ENCODE peak calls at places on chromosomes 1 and 21, in seven cellular contexts. H is lower lobe of right lung; M is AG10803; D is CD4-positive, alpha-beta memory T cell; X is hepatocyte; L is BE2C; P is GM23248. E is an unnamed sample.

GRCh38 chr1:12537906-12538461 is 80.0 kb downstream of the DHRS3 start:
- DNase-seq in H (peak), M (no peak), D (no peak), X (no peak), L (no peak), P (no peak), E (no peak)

GRCh38 chr1:112888630-112889029 is 67.4 kb downstream of the SLC16A1 start:
- DNase-seq in H (no peak), M (no peak), D (no peak), X (no peak), L (no peak), P (no peak), E (no peak)

GRCh38 chr1:63506782-63507181 is 16.2 kb downstream of the ITGB3BP start:
- DNase-seq in H (no peak), M (no peak), D (no peak), X (no peak), L (no peak), P (no peak), E (no peak)

GRCh38 chr1:226674892-226675719 is 64.0 kb downstream of the ITPKB start:
- DNase-seq in H (peak), M (no peak), D (peak), X (no peak), L (no peak), P (no peak), E (no peak)

GRCh38 chr1:56411021-56411420 is 168.3 kb downstream of the PLPP3 start:
- DNase-seq in H (no peak), M (no peak), D (no peak), X (no peak), L (no peak), P (no peak), E (no peak)

GRCh38 chr21:35933466-35933865 is 126.9 kb downstream of the SETD4 start:
- DNase-seq in H (no peak), M (peak), D (no peak), X (peak), L (no peak), P (peak), E (peak)

GRCh38 chr1:151713874-151714273 is 2.7 kb downstream of the CELF3 start:
- DNase-seq in H (no peak), M (no peak), D (no peak), X (no peak), L (no peak), P (no peak), E (no peak)

GRCh38 chr1:155981266-155982088 is 3.1 kb upstream of the ARHGEF2 start:
- DNase-seq in H (peak), M (peak), D (peak), X (peak), L (no peak), P (peak), E (peak)

GRCh38 chr1:39076127-39076798 is 50.1 kb downstream of the NDUFS5 start:
- DNase-seq in H (no peak), M (peak), D (no peak), X (peak), L (no peak), P (peak), E (peak)

GRCh38 chr1:156813750-156814570 is 2.7 kb downstream of the SH2D2A start:
- DNase-seq in H (peak), M (peak), D (peak), X (peak), L (peak), P (peak), E (no peak)

GRCh38 chr1:36070349-36070748 is 13.5 kb upstream of the TEKT2 start:
- DNase-seq in H (no peak), M (no peak), D (no peak), X (no peak), L (no peak), P (no peak), E (no peak)

GRCh38 chr1:225598847-225599246 is 54.1 kb downstream of the ENAH start:
- DNase-seq in H (no peak), M (no peak), D (no peak), X (no peak), L (no peak), P (no peak), E (no peak)

GRCh38 chr1:183942933-183943693 is 94.4 kb downstream of the COLGALT2 start:
- DNase-seq in H (peak), M (peak), D (no peak), X (peak), L (no peak), P (peak), E (peak)

GRCh38 chr1:31588751-31589515 is 12.6 kb downstream of the TINAGL1 start:
- DNase-seq in H (peak), M (no peak), D (no peak), X (peak), L (no peak), P (peak), E (no peak)

GRCh38 chr1:67524143-67525052 is 94.2 kb upstream of the SERBP1 start:
- DNase-seq in H (no peak), M (peak), D (no peak), X (no peak), L (no peak), P (peak), E (no peak)

GRCh38 chr1:1355376-1355775 is 3.0 kb downstream of the MXRA8 start:
- DNase-seq in H (no peak), M (no peak), D (no peak), X (peak), L (peak), P (peak), E (peak)

GRCh38 chr1:17933991-17934390 is 173.6 kb upstream of the IGSF21 start:
- DNase-seq in H (no peak), M (no peak), D (no peak), X (no peak), L (peak), P (no peak), E (no peak)

GRCh38 chr1:16254263-16254948 is 17.4 kb upstream of the CPLANE2 start:
- DNase-seq in H (no peak), M (no peak), D (no peak), X (no peak), L (peak), P (peak), E (no peak)

GRCh38 chr1:83846138-83846537 is 152.8 kb downstream of the TTLL7 start:
- DNase-seq in H (no peak), M (no peak), D (no peak), X (no peak), L (no peak), P (no peak), E (no peak)

GRCh38 chr21:40615503-40616376 is 231.2 kb downstream of the DSCAM start:
- DNase-seq in H (no peak), M (no peak), D (no peak), X (peak), L (no peak), P (no peak), E (no peak)

GRCh38 chr1:243731301-243731891 is 118.6 kb downstream of the AKT3 start:
- DNase-seq in H (no peak), M (no peak), D (no peak), X (peak), L (no peak), P (no peak), E (peak)

GRCh38 chr1:205729945-205730610 is 19.9 kb downstream of the NUCKS1 start:
- DNase-seq in H (no peak), M (no peak), D (no peak), X (no peak), L (no peak), P (no peak), E (no peak)

GRCh38 chr1:110004583-110004982 is 20.0 kb downstream of the AHCYL1 start:
- DNase-seq in H (no peak), M (no peak), D (no peak), X (peak), L (no peak), P (no peak), E (no peak)

GRCh38 chr1:166730299-166730888 is 108.9 kb upstream of the POGK start:
- DNase-seq in H (peak), M (peak), D (no peak), X (no peak), L (no peak), P (peak), E (peak)

GRCh38 chr1:59487335-59488031 is 190.6 kb downstream of the FGGY start:
- DNase-seq in H (no peak), M (peak), D (no peak), X (peak), L (no peak), P (peak), E (no peak)

DNA sequence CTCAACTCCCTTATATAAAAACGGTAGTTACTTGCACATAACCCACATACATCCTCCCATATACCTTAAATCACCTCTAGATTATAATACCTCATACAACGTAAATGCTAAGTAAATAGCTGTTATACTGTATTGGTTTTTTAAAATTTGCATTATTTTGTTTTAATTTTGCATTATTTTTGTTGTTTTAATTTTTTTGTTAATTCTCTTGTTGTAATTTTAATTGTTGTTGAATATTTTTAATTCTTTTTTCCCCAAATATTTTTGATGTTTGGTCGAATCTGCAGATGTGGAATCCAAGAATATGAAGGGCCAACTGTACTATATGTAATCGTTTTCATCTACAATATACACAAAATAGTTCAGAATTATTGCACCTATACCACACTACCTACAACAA is 23.5 kb upstream of the ACTA1 start:
- DNase-seq in H (no peak), M (no peak), D (no peak), X (no peak), L (no peak), P (no peak), E (no peak)
- H3K4me3 ChIP-seq in H (no peak), M (no peak), D (no peak), X (no peak), L (no peak), P (no peak), E (no peak)

DNA sequence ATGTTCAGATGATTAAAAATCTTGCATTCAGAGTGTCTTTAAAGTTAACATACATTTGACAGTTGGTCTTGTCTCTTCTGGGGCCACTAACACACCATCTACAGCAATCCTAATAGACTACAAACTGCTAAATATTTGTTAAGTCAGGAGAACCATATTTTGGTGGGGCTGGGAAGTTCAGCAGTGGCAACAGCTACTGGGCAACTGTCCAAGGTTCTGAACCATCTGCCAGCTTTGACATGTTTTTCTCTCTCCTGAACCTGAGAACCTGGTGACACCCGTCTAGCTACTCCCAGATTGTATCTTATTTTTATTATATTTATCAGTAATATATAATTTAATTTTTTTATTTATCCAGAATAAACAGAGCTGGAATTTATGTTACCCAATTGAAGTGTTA is 199.0 kb upstream of the DPYD start:
- DNase-seq in H (no peak), M (peak), D (no peak), X (peak), L (peak), P (peak), E (no peak)
- H3K4me3 ChIP-seq in H (no peak), M (no peak), D (no peak), X (no peak), L (no peak), P (no peak), E (no peak)

GRCh38 chr1:171661076-171661650 is 8.7 kb upstream of the MYOC start:
- DNase-seq in H (no peak), M (no peak), D (no peak), X (no peak), L (no peak), P (no peak), E (no peak)
- H3K4me3 ChIP-seq in H (no peak), M (no peak), D (no peak), X (no peak), L (no peak), P (no peak), E (no peak)

GRCh38 chr1:181190362-181191035 is 102.0 kb downstream of the IER5 start:
- DNase-seq in H (no peak), M (no peak), D (no peak), X (peak), L (no peak), P (no peak), E (no peak)
- H3K4me3 ChIP-seq in H (no peak), M (no peak), D (no peak), X (peak), L (peak), P (no peak), E (no peak)

DNA sequence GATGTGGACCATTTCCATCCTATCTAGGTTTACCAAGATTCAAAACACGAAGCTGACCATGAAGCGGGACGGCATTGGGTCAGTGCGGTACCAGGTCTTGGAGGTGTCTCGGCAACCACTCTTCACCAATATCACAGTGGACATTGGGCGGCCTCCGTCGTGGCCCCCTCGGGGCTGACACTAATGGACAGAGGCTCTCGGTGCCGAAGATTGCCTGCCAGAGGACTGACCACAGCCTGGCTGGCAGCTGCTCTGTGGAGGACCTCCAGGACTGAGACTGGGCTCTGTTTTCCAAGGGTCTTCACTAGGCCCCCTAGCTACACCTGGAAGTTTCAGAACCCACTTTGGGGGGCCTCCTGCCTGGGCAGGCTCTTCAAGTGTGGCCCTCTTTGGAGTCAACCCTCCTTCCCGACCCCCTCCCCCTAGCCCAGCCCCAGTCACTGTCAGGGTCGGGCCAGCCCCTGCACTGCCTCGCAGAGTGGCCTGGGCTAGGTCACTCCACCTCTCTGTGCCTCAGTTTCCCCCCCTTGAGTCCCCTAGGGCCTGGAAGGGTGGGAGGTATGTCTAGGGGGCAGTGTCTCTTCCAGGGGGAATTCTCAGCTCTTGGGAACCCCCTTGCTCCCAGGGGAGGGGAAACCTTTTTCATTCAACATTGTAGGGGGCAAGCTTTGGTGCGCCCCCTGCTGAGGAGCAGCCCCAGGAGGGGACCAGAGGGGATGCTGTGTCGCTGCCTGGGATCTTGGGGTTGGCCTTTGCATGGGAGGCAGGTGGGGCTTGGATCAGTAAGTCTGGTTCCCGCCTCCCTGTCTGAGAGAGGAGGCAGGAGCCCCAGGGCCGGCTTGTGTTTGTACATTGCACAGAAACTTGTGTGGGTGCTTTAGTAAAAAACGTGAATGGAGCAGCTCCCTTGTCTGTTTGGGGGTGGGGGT is 864 bp upstream of the CCDC24 start:
- DNase-seq in H (no peak), M (no peak), D (no peak), X (no peak), L (no peak), P (peak), E (no peak)
- H3K4me3 ChIP-seq in H (peak), M (peak), D (peak), X (peak), L (peak), P (peak), E (peak)

GRCh38 chr1:212605441-212605976 is 3.1 kb upstream of the ATF3 start:
- DNase-seq in H (no peak), M (no peak), D (no peak), X (no peak), L (no peak), P (peak), E (no peak)
- H3K4me3 ChIP-seq in H (no peak), M (no peak), D (no peak), X (no peak), L (no peak), P (no peak), E (no peak)

GRCh38 chr1:237041795-237042466 is at the start of gene RYR2:
- DNase-seq in H (no peak), M (no peak), D (no peak), X (peak), L (peak), P (peak), E (peak)
- H3K4me3 ChIP-seq in H (peak), M (no peak), D (no peak), X (peak), L (peak), P (no peak), E (no peak)

GRCh38 chr1:162497723-162498441 is at the start of gene UHMK1:
- DNase-seq in H (peak), M (peak), D (peak), X (peak), L (peak), P (peak), E (peak)

GRCh38 chr1:162502077-162502476 is 4.5 kb downstream of the UHMK1 start:
- DNase-seq in H (no peak), M (no peak), D (no peak), X (no peak), L (no peak), P (no peak), E (no peak)

GRCh38 chr1:162502928-162503327 is 5.3 kb downstream of the UHMK1 start:
- DNase-seq in H (no peak), M (peak), D (no peak), X (no peak), L (no peak), P (peak), E (no peak)

GRCh38 chr1:162498442-162498785 is 796 bp downstream of the UHMK1 start:
- DNase-seq in H (no peak), M (peak), D (no peak), X (peak), L (no peak), P (peak), E (no peak)

DNA sequence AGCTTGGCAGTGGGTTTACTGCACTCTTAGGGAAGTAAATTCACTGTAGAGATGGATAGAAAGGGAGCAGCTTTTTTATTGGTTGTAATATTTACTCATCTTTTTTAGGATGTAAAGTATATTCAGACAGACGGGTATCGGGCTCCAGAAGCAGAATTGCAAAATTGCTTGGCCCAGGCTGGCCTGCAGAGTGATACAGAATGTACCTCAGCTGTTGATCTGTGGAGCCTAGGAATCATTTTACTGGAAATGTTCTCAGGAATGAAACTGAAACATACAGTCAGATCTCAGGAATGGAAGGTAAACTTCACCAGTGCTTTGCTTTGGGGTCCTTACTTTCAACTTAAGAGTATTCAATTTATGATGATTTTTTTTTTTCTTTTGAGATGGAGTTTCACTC is 3.2 kb downstream of the UHMK1 start:
- DNase-seq in H (no peak), M (no peak), D (no peak), X (peak), L (no peak), P (no peak), E (no peak)
- H3K4me3 ChIP-seq in H (no peak), M (no peak), D (no peak), X (no peak), L (no peak), P (no peak), E (no peak)

DNA sequence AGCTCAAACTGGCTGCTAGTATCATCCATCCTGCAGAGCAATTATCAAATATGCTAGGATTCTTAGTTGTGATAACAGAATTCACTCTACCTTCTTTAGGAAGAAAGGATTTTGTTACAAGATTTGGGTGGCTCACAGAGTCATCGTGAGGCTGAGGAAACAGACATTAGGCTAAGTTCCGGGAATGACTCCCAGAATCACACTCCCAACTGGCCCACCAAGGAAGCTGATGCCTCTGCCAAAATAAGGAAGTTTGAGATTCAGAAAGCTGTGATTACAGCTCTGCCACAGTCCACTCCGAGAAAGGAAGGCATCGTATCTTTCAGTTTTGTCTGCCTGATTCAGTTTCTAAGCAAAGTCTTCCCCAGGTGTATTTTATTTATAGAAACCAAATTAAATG is 50.6 kb upstream of the LYPLAL1 start:
- DNase-seq in H (no peak), M (peak), D (no peak), X (no peak), L (no peak), P (peak), E (peak)
- H3K4me3 ChIP-seq in H (no peak), M (no peak), D (no peak), X (no peak), L (no peak), P (no peak), E (no peak)

DNA sequence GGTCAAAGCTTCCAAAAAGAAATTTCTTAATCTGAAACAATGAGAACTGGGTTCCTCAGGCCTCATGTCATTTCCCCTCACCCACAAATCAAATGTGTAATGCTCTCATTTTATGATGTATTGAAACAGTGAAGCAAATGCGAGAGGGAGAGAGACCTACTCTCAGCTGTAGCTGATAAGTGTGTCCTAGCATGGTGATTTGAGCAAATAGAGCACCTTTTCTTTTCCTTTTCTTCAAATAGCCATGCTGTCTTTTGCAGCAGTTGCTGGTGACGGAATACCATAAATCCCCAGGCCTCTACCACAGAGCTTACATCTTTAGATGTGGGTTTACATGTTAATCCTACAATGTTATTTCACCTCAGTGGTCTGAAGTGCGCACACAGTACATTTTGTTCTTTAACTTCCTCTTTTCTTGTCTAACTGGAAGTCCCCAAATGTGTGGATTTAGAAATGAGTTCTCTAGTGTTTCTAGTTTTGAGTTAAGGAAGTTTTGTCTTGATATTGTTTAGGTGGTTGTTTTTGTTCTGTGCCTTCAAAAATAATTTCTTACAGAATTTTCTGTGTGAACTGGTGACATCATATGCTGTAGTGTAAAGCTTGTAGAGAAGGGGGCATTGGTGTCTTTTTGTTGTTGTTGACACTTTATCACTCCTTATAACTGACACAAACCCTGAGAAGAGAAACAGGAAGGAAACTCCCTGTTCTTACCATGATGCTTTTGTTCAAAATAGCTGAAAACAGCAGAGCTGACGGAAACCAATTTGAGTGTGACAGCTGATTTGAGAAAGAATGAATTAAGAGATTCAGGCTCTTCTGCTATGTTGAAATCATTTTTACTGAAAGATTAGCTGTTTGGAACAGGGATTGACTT is 12.1 kb downstream of the SMAP2 start:
- DNase-seq in H (no peak), M (no peak), D (peak), X (no peak), L (no peak), P (no peak), E (no peak)
- H3K4me3 ChIP-seq in H (peak), M (no peak), D (peak), X (no peak), L (no peak), P (no peak), E (no peak)

E was measured in MG63.